ENCODE peak calls at places on chromosomes 5 and 9, in seven cellular contexts. One of them, this sample, is unnamed.
A peak's percentile ranks its signal among the peaks of the same experiment; 100 is the strongest.

GRCh38 chr5:32531885-32532520 is 53.4 kb upstream of the SUB1 start:
- DNase-seq in SK-N-SH: no peak
- DNase-seq in HepG2: peak; percentile 82
- DNase-seq in H1: no peak
- DNase-seq in HCT116: no peak
- DNase-seq in GM12878: peak; percentile 60
- DNase-seq in K562: no peak
- DNase-seq in this sample: no peak

GRCh38 chr9:136861874-136862457 is 4.1 kb downstream of the EDF1 start:
- DNase-seq in SK-N-SH: no peak
- DNase-seq in HepG2: no peak
- DNase-seq in H1: no peak
- DNase-seq in HCT116: no peak
- DNase-seq in GM12878: no peak
- DNase-seq in K562: no peak
- DNase-seq in this sample: no peak

GRCh38 chr5:51558682-51559081 is 175.4 kb downstream of the ISL1 start:
- DNase-seq in SK-N-SH: no peak
- DNase-seq in HepG2: no peak
- DNase-seq in H1: no peak
- DNase-seq in HCT116: no peak
- DNase-seq in GM12878: no peak
- DNase-seq in K562: no peak
- DNase-seq in this sample: no peak

GRCh38 chr5:119451561-119451960 is 736 bp upstream of the HSD17B4 start:
- DNase-seq in SK-N-SH: no peak
- DNase-seq in HepG2: no peak
- DNase-seq in H1: peak; percentile 52
- DNase-seq in HCT116: no peak
- DNase-seq in GM12878: no peak
- DNase-seq in K562: peak; percentile 12
- DNase-seq in this sample: no peak

GRCh38 chr9:5671711-5672353 is 42.9 kb downstream of the RIC1 start:
- DNase-seq in SK-N-SH: no peak
- DNase-seq in HepG2: no peak
- DNase-seq in H1: no peak
- DNase-seq in HCT116: peak; percentile 78
- DNase-seq in GM12878: peak; percentile 17
- DNase-seq in K562: no peak
- DNase-seq in this sample: peak; percentile 5

GRCh38 chr5:116360008-116360853 is 214.4 kb downstream of the SEMA6A start:
- DNase-seq in SK-N-SH: peak; percentile 34
- DNase-seq in HepG2: no peak
- DNase-seq in H1: no peak
- DNase-seq in HCT116: no peak
- DNase-seq in GM12878: no peak
- DNase-seq in K562: no peak
- DNase-seq in this sample: no peak

GRCh38 chr5:1006656-1007071 is 1.9 kb upstream of the NKD2 start:
- DNase-seq in SK-N-SH: no peak
- DNase-seq in HepG2: no peak
- DNase-seq in H1: no peak
- DNase-seq in HCT116: no peak
- DNase-seq in GM12878: no peak
- DNase-seq in K562: no peak
- DNase-seq in this sample: no peak

GRCh38 chr9:99595796-99596195 is 225.9 kb upstream of the NR4A3 start:
- DNase-seq in SK-N-SH: no peak
- DNase-seq in HepG2: no peak
- DNase-seq in H1: no peak
- DNase-seq in HCT116: no peak
- DNase-seq in GM12878: no peak
- DNase-seq in K562: no peak
- DNase-seq in this sample: no peak

GRCh38 chr9:136119259-136120118 is 814 bp upstream of the TMEM250 start:
- DNase-seq in SK-N-SH: peak; percentile 77
- DNase-seq in HepG2: peak; percentile 82
- DNase-seq in H1: no peak
- DNase-seq in HCT116: no peak
- DNase-seq in GM12878: no peak
- DNase-seq in K562: peak; percentile 59
- DNase-seq in this sample: peak; percentile 45

GRCh38 chr9:128393971-128394370 is 22.8 kb downstream of the URM1 start:
- DNase-seq in SK-N-SH: peak; percentile 43
- DNase-seq in HepG2: peak; percentile 38
- DNase-seq in H1: no peak
- DNase-seq in HCT116: no peak
- DNase-seq in GM12878: no peak
- DNase-seq in K562: no peak
- DNase-seq in this sample: no peak

GRCh38 chr5:151961557-151961956 is 36.9 kb upstream of the GLRA1 start:
- DNase-seq in SK-N-SH: no peak
- DNase-seq in HepG2: no peak
- DNase-seq in H1: no peak
- DNase-seq in HCT116: no peak
- DNase-seq in GM12878: no peak
- DNase-seq in K562: no peak
- DNase-seq in this sample: no peak

GRCh38 chr9:6973762-6974161 is 216.0 kb downstream of the KDM4C start:
- DNase-seq in SK-N-SH: no peak
- DNase-seq in HepG2: peak; percentile 58
- DNase-seq in H1: no peak
- DNase-seq in HCT116: no peak
- DNase-seq in GM12878: peak; percentile 58
- DNase-seq in K562: no peak
- DNase-seq in this sample: no peak

GRCh38 chr9:111691686-111692329 is 30.4 kb downstream of the GNG10 start:
- DNase-seq in SK-N-SH: peak; percentile 39
- DNase-seq in HepG2: peak; percentile 52
- DNase-seq in H1: no peak
- DNase-seq in HCT116: peak; percentile 24
- DNase-seq in GM12878: no peak
- DNase-seq in K562: peak; percentile 39
- DNase-seq in this sample: peak; percentile 72

GRCh38 chr5:163730206-163730782 is 224.9 kb downstream of the MAT2B start:
- DNase-seq in SK-N-SH: no peak
- DNase-seq in HepG2: no peak
- DNase-seq in H1: no peak
- DNase-seq in HCT116: no peak
- DNase-seq in GM12878: no peak
- DNase-seq in K562: no peak
- DNase-seq in this sample: no peak

GRCh38 chr9:126637002-126637849 is 23.5 kb downstream of the LMX1B start:
- DNase-seq in SK-N-SH: no peak
- DNase-seq in HepG2: no peak
- DNase-seq in H1: no peak
- DNase-seq in HCT116: no peak
- DNase-seq in GM12878: no peak
- DNase-seq in K562: no peak
- DNase-seq in this sample: no peak

DNA sequence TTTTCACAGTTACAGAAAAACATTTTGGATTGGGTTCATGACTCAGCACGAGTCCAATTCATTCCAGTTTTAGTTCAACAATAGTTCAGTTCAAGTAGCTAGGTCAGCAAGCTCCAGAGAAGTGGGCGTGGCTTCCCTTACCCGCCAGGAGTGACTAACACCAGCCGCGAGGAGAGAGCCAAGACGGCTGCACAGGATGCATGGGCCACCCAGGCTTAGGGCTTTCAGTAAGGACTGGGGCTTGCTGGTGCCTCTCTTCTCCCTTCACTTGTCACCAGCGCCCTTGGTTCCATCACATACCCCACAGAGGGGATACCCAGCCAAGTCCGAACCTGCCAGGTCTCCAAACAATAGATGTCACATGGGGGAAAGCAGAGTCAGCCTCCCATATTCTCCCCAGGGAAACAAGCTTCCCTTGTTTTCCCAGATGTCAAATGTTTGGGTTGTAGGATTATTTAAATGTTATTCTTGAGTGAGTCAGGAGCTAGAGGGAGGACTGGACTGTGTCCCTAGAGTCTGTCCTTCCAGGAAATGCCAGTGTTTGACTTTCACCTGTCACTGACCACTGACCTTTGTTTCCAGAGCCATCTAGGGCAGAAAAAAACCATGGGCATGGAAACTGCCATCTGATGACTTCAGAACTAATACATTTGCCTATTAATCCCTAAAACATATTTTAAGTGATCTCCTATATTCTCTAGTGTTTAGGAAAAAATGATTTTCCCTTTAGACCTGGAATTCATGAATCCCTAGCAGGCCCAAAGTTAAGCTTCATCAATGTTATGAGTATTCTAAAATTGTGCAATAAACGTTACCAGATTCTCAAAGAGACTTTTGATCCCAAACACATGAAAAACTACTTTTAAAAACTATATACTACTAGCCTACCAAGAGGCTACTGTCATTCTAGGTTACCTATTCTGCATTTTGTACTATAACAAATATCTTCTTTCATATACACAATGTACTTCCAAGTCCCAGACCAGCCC is 51.9 kb downstream of the NIPAL4 start:
- DNase-seq in SK-N-SH: no peak
- DNase-seq in HepG2: peak; percentile 79
- DNase-seq in H1: no peak
- DNase-seq in HCT116: peak; percentile 66
- DNase-seq in GM12878: no peak
- DNase-seq in K562: peak; percentile 71
- DNase-seq in this sample: no peak
- TF ChIP-seq JUND in SK-N-SH: peak; percentile 53
- TF ChIP-seq JUND in HepG2: no peak
- TF ChIP-seq JUND in H1: no peak
- TF ChIP-seq JUND in HCT116: peak; percentile 45
- TF ChIP-seq JUND in GM12878: no peak
- TF ChIP-seq JUND in K562: peak; percentile 58
- TF ChIP-seq JUND in this sample: no peak

GRCh38 chr5:67085616-67086015 is 111.0 kb downstream of the CD180 start:
- DNase-seq in SK-N-SH: no peak
- DNase-seq in HepG2: no peak
- DNase-seq in H1: no peak
- DNase-seq in HCT116: no peak
- DNase-seq in GM12878: no peak
- DNase-seq in K562: no peak
- DNase-seq in this sample: no peak
- TF ChIP-seq JUND in SK-N-SH: no peak
- TF ChIP-seq JUND in HepG2: no peak
- TF ChIP-seq JUND in H1: no peak
- TF ChIP-seq JUND in HCT116: no peak
- TF ChIP-seq JUND in GM12878: no peak
- TF ChIP-seq JUND in K562: no peak
- TF ChIP-seq JUND in this sample: no peak

GRCh38 chr5:54868511-54869483 is 116.6 kb downstream of the ESM1 start:
- DNase-seq in SK-N-SH: no peak
- DNase-seq in HepG2: no peak
- DNase-seq in H1: no peak
- DNase-seq in HCT116: no peak
- DNase-seq in GM12878: no peak
- DNase-seq in K562: no peak
- DNase-seq in this sample: no peak
- TF ChIP-seq JUND in SK-N-SH: no peak
- TF ChIP-seq JUND in HepG2: no peak
- TF ChIP-seq JUND in H1: no peak
- TF ChIP-seq JUND in HCT116: no peak
- TF ChIP-seq JUND in GM12878: no peak
- TF ChIP-seq JUND in K562: no peak
- TF ChIP-seq JUND in this sample: no peak

GRCh38 chr9:93681316-93682154 is 105.2 kb downstream of the PHF2 start:
- DNase-seq in SK-N-SH: peak; percentile 16
- DNase-seq in HepG2: peak; percentile 36
- DNase-seq in H1: peak; percentile 39
- DNase-seq in HCT116: no peak
- DNase-seq in GM12878: no peak
- DNase-seq in K562: no peak
- DNase-seq in this sample: no peak
- TF ChIP-seq JUND in SK-N-SH: no peak
- TF ChIP-seq JUND in HepG2: no peak
- TF ChIP-seq JUND in H1: no peak
- TF ChIP-seq JUND in HCT116: no peak
- TF ChIP-seq JUND in GM12878: no peak
- TF ChIP-seq JUND in K562: no peak
- TF ChIP-seq JUND in this sample: no peak

This sample was measured in T47D.